ENCODE peak calls at places on chromosomes 5 and 9, in eight cellular contexts. N is stimulated activated CD4-positive, alpha-beta T cell treated with anti-CD3 and anti-CD28 coated beads, Interleukin-1b, Interleukin-23, amount 100 ng/mL, for 4 hours; M is adipocyte; A is foreskin fibroblast; E is mesothelial cell of epicardium; S is NCI-H345; Y is hypothalamus; X is stimulated activated CD8-positive, alpha-beta memory T cell treated with anti-CD3 and anti-CD28 coated beads, Interleukin-4, amount 100 ng/mL, for 1 hour. B is an unnamed sample.

GRCh38 chr5:126851441-126852103 is 74.6 kb downstream of the LMNB1 start:
- DNase-seq in N (no peak), M (no peak), A (no peak), E (no peak), S (no peak), Y (no peak), X (no peak), B (no peak)

GRCh38 chr9:77648458-77649108 is 461 bp upstream of the GNA14 start:
- DNase-seq in N (no peak), M (peak; percentile 9), A (peak; percentile 24), E (no peak), S (no peak), Y (peak; percentile 9), X (no peak), B (peak; percentile 7)

GRCh38 chr5:149962040-149962439 is 1.5 kb downstream of the SLC26A2 start:
- DNase-seq in N (no peak), M (peak; percentile 78), A (peak; percentile 73), E (no peak), S (peak; percentile 58), Y (no peak), X (no peak), B (peak; percentile 61)

GRCh38 chr9:89482950-89483349 is 15.0 kb downstream of the SEMA4D start:
- DNase-seq in N (no peak), M (no peak), A (no peak), E (no peak), S (no peak), Y (no peak), X (no peak), B (no peak)

GRCh38 chr9:91159664-91160121 is 202.0 kb downstream of the AUH start:
- DNase-seq in N (no peak), M (no peak), A (no peak), E (no peak), S (no peak), Y (no peak), X (no peak), B (no peak)

GRCh38 chr9:72903103-72903502 is 49.8 kb downstream of the ALDH1A1 start:
- DNase-seq in N (no peak), M (no peak), A (no peak), E (no peak), S (no peak), Y (no peak), X (no peak), B (no peak)

GRCh38 chr5:22764736-22765135 is 88.4 kb downstream of the CDH12 start:
- DNase-seq in N (no peak), M (no peak), A (no peak), E (no peak), S (no peak), Y (no peak), X (no peak), B (no peak)

GRCh38 chr9:116859763-116860162 is 172.7 kb downstream of the TRIM32 start:
- DNase-seq in N (no peak), M (no peak), A (no peak), E (no peak), S (no peak), Y (no peak), X (no peak), B (peak; percentile 91)

GRCh38 chr5:82111191-82111590 is 139.4 kb downstream of the ATG10 start:
- DNase-seq in N (no peak), M (no peak), A (no peak), E (no peak), S (no peak), Y (no peak), X (no peak), B (no peak)

GRCh38 chr9:137191691-137192447 is 3.4 kb downstream of the SSNA1 start:
- DNase-seq in N (no peak), M (no peak), A (no peak), E (no peak), S (no peak), Y (peak; percentile 43), X (no peak), B (no peak)

B was measured in bronchial epithelial cell.